ENCODE peak calls at places on chromosomes 6 and 20, in seven cellular contexts. A is BE2C; R is tibial nerve; P is CD8-positive, alpha-beta T cell; J is neural progenitor cell; D is left lung; W is adrenal gland. H is an unnamed sample.

GRCh38 chr6:170404036-170404435 is 97.5 kb downstream of the FAM120B start:
- DNase-seq in D (no peak), P (no peak), R (no peak), J (peak; percentile 6), W (no peak), A (no peak), H (no peak)

GRCh38 chr6:47416396-47417345 is 60.9 kb upstream of the CD2AP start:
- DNase-seq in R (no peak), A (no peak), J (no peak), D (no peak), W (no peak), P (no peak), H (no peak)

GRCh38 chr20:54382419-54382818 is 93.0 kb upstream of the DOK5 start:
- DNase-seq in W (no peak), J (no peak), R (no peak), A (no peak), D (no peak), P (no peak), H (no peak)

GRCh38 chr20:6140947-6141346 is 18.1 kb upstream of the FERMT1 start:
- DNase-seq in R (no peak), W (no peak), D (no peak), J (peak; percentile 14), A (peak; percentile 39), P (no peak), H (peak; percentile 52)

GRCh38 chr20:39195495-39196129 is 233.5 kb downstream of the DHX35 start:
- DNase-seq in P (no peak), D (no peak), W (no peak), J (peak; percentile 47), A (peak; percentile 43), R (no peak), H (peak; percentile 33)

GRCh38 chr6:42026540-42026939 is 23.8 kb upstream of the TAF8 start:
- DNase-seq in A (no peak), D (no peak), W (no peak), R (no peak), P (no peak), J (no peak), H (no peak)

GRCh38 chr6:129637340-129638054 is 72.5 kb downstream of the ARHGAP18 start:
- DNase-seq in P (no peak), A (no peak), J (no peak), W (no peak), D (no peak), R (no peak), H (no peak)

GRCh38 chr6:13407368-13407708 is 79.0 kb upstream of the TBC1D7 start:
- DNase-seq in P (no peak), A (no peak), R (no peak), W (no peak), J (no peak), D (no peak), H (no peak)

GRCh38 chr6:72824833-72825232 is 203.0 kb downstream of the KCNQ5 start:
- DNase-seq in A (no peak), W (no peak), J (no peak), P (no peak), D (no peak), R (no peak), H (no peak)

GRCh38 chr6:165988757-165989456 is 178.7 kb downstream of the TBXT start:
- DNase-seq in R (no peak), P (no peak), A (no peak), J (peak; percentile 24), W (peak; percentile 49), D (no peak), H (no peak)

GRCh38 chr20:39773380-39774000 is 811.3 kb downstream of the DHX35 start:
- DNase-seq in D (no peak), P (no peak), J (no peak), W (no peak), A (no peak), R (no peak), H (no peak)

GRCh38 chr6:68114648-68115047 is 520.4 kb upstream of the ADGRB3 start:
- DNase-seq in J (no peak), P (no peak), W (no peak), A (no peak), R (no peak), D (no peak), H (no peak)

GRCh38 chr6:109441069-109441816 is 719 bp downstream of the SMPD2 start:
- DNase-seq in P (peak; percentile 51), W (peak; percentile 56), R (peak; percentile 34), D (peak; percentile 83), A (peak; percentile 56), J (peak; percentile 75), H (peak; percentile 58)

GRCh38 chr20:35315199-35316020 is 23.2 kb upstream of the FAM83C start:
- DNase-seq in R (no peak), W (no peak), J (no peak), D (no peak), A (no peak), P (no peak), H (no peak)

GRCh38 chr6:5208039-5208438 is 52.7 kb downstream of the LYRM4 start:
- DNase-seq in A (no peak), D (no peak), W (no peak), P (no peak), J (no peak), R (peak; percentile 25), H (no peak)

GRCh38 chr20:58982406-58983114 is 1.5 kb downstream of the NELFCD start:
- DNase-seq in D (no peak), W (no peak), R (no peak), A (no peak), J (no peak), P (no peak), H (no peak)

GRCh38 chr6:157966990-157967389 is 14.7 kb upstream of the SYNJ2 start:
- DNase-seq in A (no peak), D (no peak), P (no peak), R (no peak), W (no peak), J (no peak), H (no peak)

DNA sequence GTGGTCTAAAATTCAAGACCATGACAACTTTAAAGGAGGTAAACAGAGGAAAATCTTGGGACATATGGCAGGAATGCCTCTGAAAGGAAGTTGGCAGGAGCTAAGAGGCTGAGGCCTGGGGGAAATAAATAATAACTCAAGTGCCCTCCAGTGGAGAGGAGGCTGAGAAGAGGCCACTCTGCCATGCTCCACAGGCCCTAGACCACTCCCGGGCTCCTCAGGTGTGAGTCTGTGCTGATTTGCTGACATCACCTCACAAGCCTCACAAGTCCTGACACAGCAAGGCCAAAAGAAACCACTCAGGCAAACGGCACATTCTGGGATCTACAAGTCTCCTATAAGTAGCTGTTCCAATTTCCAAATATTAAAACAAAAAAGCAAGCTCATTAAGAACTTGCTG is 91.0 kb upstream of the RIPOR2 start:
- DNase-seq in R (no peak), A (no peak), P (no peak), D (peak; percentile 62), J (no peak), W (no peak), H (no peak)
- H3K4me1 ChIP-seq in R (no peaks in the 10 kb centered on the region), A (no peaks in the 10 kb centered on the region), P (peaks cover 31% of the 10 kb centered on the region), D (peaks cover 22% of the 10 kb centered on the region), J (no peaks in the 10 kb centered on the region), W (no peaks in the 10 kb centered on the region), H (no peaks in the 10 kb centered on the region)

DNA sequence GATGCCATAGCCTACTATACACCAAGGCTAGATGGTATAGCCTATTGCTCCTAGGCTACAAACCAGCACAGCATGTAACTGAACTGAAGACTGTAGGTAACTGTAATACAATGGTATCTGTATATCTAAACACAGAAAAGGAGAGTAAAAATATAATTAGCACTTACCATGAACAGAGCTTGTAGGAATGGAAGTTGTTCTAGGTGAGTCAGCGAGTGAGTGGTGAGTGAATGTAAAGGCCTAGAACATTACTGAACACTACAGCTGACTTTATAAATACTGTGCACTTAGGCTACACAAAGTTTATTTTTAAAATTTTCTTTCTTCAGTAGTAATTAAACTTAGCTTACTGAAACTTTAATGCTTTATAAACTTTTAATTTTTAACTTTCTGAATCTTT is 129.5 kb downstream of the BTBD9 start:
- DNase-seq in W (no peak), R (no peak), J (no peak), D (no peak), P (no peak), A (no peak), H (no peak)
- H3K36me3 ChIP-seq in W (no peaks in the 10 kb centered on the region), R (no peaks in the 10 kb centered on the region), J (no peaks in the 10 kb centered on the region), D (no peaks in the 10 kb centered on the region), P (no peaks in the 10 kb centered on the region), A (no peaks in the 10 kb centered on the region), H (no peaks in the 10 kb centered on the region)

GRCh38 chr6:31265926-31266325 is 6.0 kb downstream of the HLA-C start:
- DNase-seq in R (no peak), W (no peak), A (no peak), P (no peak), J (no peak), D (no peak), H (no peak)

GRCh38 chr6:31266721-31267360 is 5.1 kb downstream of the HLA-C start:
- DNase-seq in D (no peak), J (no peak), A (no peak), W (no peak), P (no peak), R (no peak), H (no peak)

GRCh38 chr6:31270788-31271640 is 878 bp downstream of the HLA-C start:
- DNase-seq in D (peak; percentile 96), W (peak; percentile 81), J (peak; percentile 71), P (peak; percentile 59), A (peak; percentile 14), R (peak; percentile 13), H (no peak)

GRCh38 chr6:31271641-31272357 is at the start of gene HLA-C:
- DNase-seq in A (peak; percentile 83), W (peak; percentile 96), P (peak; percentile 87), D (peak; percentile 92), J (peak; percentile 95), R (peak; percentile 93), H (no peak)

DNA sequence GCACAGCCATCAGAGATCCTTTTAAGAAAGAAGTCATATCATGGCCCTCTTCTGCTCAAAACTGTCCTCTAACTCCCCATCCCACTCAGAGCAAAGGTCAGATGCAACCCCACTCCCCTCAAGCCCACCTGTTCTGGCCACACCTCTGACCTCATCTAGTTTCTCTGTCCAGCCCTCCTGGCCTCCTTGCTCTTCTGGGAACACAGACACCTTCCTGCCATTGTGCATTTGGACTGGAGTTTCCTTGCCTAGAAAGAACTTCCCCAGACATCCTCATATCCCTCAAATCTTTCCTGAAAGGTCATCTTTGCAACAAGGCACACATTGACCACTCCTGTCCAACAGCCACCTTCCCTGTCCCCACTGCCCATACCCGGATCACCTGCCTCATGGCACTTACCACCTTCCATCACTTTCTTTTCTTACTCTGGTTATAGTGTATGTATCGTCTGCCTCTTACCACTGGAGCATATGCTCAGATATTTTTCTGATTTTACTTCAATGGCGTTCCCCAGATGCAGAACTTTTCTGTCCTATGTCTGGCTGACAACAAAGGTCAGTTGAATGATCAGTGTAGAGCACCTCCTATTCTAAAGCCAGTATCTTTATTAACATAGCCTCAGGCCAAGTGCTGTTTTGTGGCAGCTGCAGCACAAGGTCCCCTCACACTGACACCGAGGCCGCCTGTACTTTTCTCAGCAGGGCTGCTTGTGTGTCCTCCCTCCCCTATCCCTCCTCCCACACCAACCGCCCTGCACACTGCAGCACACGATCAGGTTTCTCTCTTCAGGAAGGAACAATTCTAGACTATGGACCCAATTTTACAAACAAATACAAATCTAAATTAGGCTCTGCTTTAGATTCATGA is 4.2 kb downstream of the HLA-C start:
- DNase-seq in R (no peak), W (no peak), D (no peak), A (peak; percentile 24), P (peak; percentile 29), J (no peak), H (no peak)
- H3K4me1 ChIP-seq in R (no peaks in the 10 kb centered on the region), W (peaks cover 4% of the 10 kb centered on the region), D (peaks cover 38% of the 10 kb centered on the region), A (no peaks in the 10 kb centered on the region), P (peaks cover 31% of the 10 kb centered on the region), J (no peaks in the 10 kb centered on the region), H (no peaks in the 10 kb centered on the region)

DNA sequence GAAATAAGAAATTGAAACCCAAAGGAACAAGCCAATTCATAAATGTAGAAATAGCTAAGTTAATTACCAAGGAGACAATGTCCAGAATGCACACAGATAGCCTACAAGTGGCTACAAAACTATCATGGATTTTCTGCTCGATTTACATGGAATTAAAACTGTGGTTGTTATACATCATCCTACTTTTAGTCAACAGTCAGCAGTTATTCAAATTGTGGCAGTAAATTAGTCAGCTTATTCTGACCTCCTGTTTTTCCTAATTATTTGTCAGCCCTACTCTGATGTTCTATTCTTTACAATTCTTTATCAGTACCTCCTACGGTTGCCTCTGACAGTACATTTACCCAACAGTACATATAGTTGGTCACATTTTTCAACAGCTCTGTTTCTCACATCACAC is 29.6 kb downstream of the RBL1 start:
- DNase-seq in J (no peak), A (no peak), W (no peak), D (no peak), P (no peak), R (no peak), H (no peak)
- H3K36me3 ChIP-seq in J (peaks cover 21% of the 10 kb centered on the region), A (peaks cover 27% of the 10 kb centered on the region), W (no peaks in the 10 kb centered on the region), D (no peaks in the 10 kb centered on the region), P (peaks cover 12% of the 10 kb centered on the region), R (no peaks in the 10 kb centered on the region), H (peaks cover 60% of the 10 kb centered on the region)

H was measured in SJCRH30.